ENCODE peak calls at places on chromosomes 7 and 10, in five cellular contexts. C, L, D, E and K are unnamed samples.

GRCh38 chr7:5638994-5639393 is 142.5 kb downstream of the RNF216 start:
- DNase-seq in C (no peak), L (no peak), D (no peak), E (no peak), K (no peak)

GRCh38 chr10:72800741-72801092 is 92.8 kb upstream of the OIT3 start:
- DNase-seq in C (no peak), L (no peak), D (no peak), E (no peak), K (no peak)

GRCh38 chr7:134690016-134690415 is 43.4 kb downstream of the BPGM start:
- DNase-seq in C (no peak), L (no peak), D (no peak), E (no peak), K (no peak)

GRCh38 chr7:132075573-132075972 is 500.7 kb downstream of the PLXNA4 start:
- DNase-seq in C (no peak), L (no peak), D (no peak), E (no peak), K (no peak)

GRCh38 chr10:6746782-6747181 is 166.7 kb upstream of the PRKCQ start:
- DNase-seq in C (no peak), L (no peak), D (no peak), E (no peak), K (no peak)

GRCh38 chr10:103543617-103544525 is 50.4 kb downstream of the NEURL1 start:
- DNase-seq in C (no peak), L (peak; percentile 27), D (no peak), E (no peak), K (no peak)

GRCh38 chr7:73809454-73810090 is 21.2 kb upstream of the CLDN4 start:
- DNase-seq in C (no peak), L (peak; percentile 89), D (peak; percentile 40), E (no peak), K (no peak)

GRCh38 chr10:75495434-75496190 is 64.2 kb downstream of the LRMDA start:
- DNase-seq in C (no peak), L (no peak), D (no peak), E (no peak), K (no peak)

GRCh38 chr7:157405914-157406810 is 69.4 kb downstream of the DNAJB6 start:
- DNase-seq in C (no peak), L (no peak), D (no peak), E (no peak), K (no peak)

GRCh38 chr10:63758080-63758479 is 236.9 kb downstream of the REEP3 start:
- DNase-seq in C (no peak), L (no peak), D (no peak), E (no peak), K (no peak)

GRCh38 chr7:45384499-45384898 is 189.7 kb upstream of the ADCY1 start:
- DNase-seq in C (no peak), L (no peak), D (no peak), E (no peak), K (no peak)

GRCh38 chr10:117004238-117004626 is 755 bp downstream of the SHTN1 start:
- DNase-seq in C (no peak), L (no peak), D (no peak), E (no peak), K (no peak)

GRCh38 chr10:117004627-117005453 is at the start of gene SHTN1:
- DNase-seq in C (peak; percentile 7), L (peak; percentile 89), D (peak; percentile 91), E (peak; percentile 28), K (no peak)

GRCh38 chr10:117003336-117003735 is 1.7 kb downstream of the SHTN1 start:
- DNase-seq in C (no peak), L (no peak), D (no peak), E (no peak), K (no peak)

GRCh38 chr10:117007080-117007479 is 2.1 kb upstream of the SHTN1 start:
- DNase-seq in C (no peak), L (no peak), D (no peak), E (no peak), K (no peak)

GRCh38 chr10:117005454-117006055 is 568 bp upstream of the SHTN1 start:
- DNase-seq in C (no peak), L (no peak), D (no peak), E (no peak), K (no peak)
- H3K27ac ChIP-seq in C (peak overlapping the region; percentile 69), L (peak overlapping the region; percentile 83), D (peak overlapping the region; percentile 93), E (peak overlapping the region; percentile 76), K (peak overlapping the region; percentile 86)

DNA sequence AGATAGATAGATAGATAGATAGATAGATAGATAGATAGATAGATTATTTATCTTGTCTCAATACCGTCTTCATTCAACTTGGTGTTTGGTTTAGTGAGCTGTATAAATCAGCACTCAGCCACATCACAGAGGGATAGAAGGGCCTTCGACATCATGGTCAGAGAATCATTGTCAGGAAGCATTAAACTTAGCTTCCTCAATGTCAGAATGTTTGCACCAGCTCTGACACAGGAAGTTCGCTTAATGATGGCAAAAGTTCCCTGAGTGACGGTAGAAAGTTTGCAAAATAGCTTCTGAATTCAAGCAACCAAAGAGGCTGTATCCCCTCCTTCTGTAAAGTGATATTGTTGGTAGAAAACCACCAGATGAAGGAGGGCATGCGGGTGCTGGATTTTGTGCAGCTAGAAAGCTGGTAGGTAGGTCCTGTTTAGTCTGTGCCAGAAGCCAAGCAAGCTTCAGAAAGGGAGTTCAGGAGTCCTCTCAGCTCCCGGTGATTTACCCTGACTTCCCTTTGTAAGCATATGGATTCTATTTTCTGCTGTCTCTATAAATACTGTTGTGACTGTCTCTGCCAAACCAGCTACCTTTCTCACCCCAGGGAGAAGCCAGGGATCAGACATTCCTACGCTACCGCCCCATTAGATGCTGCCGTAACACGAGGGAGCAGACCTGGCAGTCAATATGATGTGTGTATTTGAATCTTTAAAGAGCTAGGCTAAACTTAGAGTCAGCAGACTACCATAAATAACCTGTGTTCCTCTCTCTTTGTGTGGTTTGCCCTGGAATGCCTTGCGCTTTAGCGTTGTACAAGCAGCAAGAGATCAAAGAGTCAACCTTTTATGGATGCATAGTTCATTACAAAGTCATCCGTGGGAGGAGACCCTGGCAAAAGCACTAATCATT is 200.5 kb upstream of the KIAA1217 start:
- DNase-seq in C (no peak), L (no peak), D (no peak), E (no peak), K (no peak)
- H3K4me3 ChIP-seq in C (peak overlapping the region; percentile 28), L (no peak overlapping the region), D (no peak overlapping the region), E (no peak overlapping the region), K (no peak overlapping the region)

DNA sequence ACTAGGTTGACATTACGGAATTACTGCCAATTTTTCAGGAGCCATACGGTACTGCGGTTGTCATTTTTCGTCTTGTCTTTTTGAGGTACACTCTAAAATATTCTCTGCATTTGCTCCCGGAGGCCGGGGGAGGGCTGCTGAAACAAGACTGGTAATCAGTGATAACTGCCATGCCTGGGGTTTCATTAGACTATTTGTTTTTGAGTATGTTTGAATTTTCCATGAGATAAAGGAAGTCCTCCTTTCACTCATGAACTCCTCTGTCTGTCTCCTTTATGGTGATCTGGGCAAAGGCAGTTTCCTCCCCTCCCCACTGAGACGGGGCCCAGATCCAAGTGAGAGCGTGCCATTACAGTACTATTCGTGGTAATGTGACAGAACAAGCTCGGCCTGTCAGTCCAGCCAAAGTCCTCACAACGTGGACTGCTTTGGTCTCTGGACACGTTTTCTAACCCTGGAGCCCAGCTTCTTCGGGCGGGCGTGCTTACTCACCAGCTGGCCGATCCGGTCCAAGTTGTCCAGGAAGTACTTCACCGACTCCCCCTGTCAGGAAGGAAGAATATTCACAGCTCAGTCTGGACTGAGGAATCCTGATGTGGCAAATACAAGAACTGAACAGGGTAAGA is 45.1 kb downstream of the AMZ1 start:
- DNase-seq in C (peak; percentile 31), L (peak; percentile 74), D (no peak), E (no peak), K (no peak)
- H3K27ac ChIP-seq in C (peak overlapping the region; percentile 48), L (peak overlapping the region; percentile 57), D (no peak overlapping the region), E (peak overlapping the region; percentile 37), K (peak overlapping the region; percentile 17)

GRCh38 chr7:84123903-84124573 is 70.6 kb downstream of the SEMA3A start:
- DNase-seq in C (no peak), L (no peak), D (no peak), E (no peak), K (no peak)
- H3K4me3 ChIP-seq in C (no peak overlapping the region), L (no peak overlapping the region), D (no peak overlapping the region), E (no peak overlapping the region), K (no peak overlapping the region)

GRCh38 chr10:127470911-127471310 is 78.2 kb upstream of the NPS start:
- DNase-seq in C (no peak), L (no peak), D (no peak), E (no peak), K (no peak)
- H3K27ac ChIP-seq in C (no peak overlapping the region), L (no peak overlapping the region), D (no peak overlapping the region), E (no peak overlapping the region), K (no peak overlapping the region)

DNA sequence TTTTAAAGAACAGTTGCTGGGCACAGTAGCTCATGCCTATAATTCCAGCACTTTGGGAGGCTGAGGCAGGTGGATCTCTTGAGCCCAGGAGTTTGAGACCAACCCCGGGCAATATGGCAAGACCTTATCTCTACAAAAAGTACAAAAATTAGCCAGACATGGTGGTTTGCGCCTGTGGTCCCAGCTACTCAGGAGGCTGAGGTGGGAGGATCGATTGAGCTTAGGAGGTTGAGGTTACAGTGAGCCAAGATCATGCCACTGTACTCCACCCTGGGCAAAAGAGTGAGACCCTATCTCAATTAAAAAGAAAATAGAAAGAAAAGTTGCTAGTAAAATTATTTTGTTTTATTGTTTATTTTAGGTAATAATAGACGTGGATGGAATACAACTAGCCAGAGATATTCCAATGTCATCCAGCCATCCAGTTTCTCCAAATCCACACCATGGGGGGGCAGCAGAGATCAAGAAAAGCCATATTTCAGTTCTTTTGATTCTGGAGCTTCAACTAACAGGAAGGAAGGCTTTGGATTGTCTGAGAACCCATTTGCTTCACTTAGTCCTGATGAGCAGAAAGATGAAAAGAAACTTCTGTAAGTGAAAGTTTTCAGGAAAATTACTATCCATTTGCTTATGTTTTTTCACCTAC is 3.0 kb downstream of the NUP42 start:
- DNase-seq in C (no peak), L (peak; percentile 61), D (no peak), E (peak; percentile 88), K (no peak)
- H3K4me3 ChIP-seq in C (no peak overlapping the region), L (no peak overlapping the region), D (no peak overlapping the region), E (no peak overlapping the region), K (no peak overlapping the region)

DNA sequence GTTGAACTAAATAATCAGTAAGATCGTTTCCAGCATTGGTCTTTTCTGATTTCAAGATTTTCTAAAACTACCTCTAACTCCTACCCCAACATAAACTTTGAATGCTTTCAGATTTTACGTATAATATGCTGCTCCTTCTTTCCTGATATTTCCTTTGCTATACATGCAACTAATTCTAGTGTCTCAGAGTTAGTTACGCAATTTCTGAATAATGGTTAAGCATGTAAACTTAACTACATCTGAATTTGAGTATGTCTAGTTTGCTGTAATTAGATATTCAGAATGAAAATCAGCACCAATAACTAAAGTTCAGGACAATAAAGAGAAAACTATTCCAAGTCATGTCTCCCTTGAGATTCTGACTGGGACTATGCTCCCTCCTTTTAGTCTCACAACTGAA is 71.0 kb downstream of the SEMA3C start:
- DNase-seq in C (no peak), L (no peak), D (no peak), E (no peak), K (no peak)
- H3K27ac ChIP-seq in C (no peak overlapping the region), L (no peak overlapping the region), D (no peak overlapping the region), E (no peak overlapping the region), K (no peak overlapping the region)